ENCODE peak calls at places on chromosomes 7 and 10, in five cellular contexts. Y is cardiac muscle cell, J is OCI-LY7, C is progenitor cell of endocrine pancreas, D is AG04449. T is an unnamed sample.

GRCh38 chr7:47153076-47153475 is 428.8 kb downstream of the TNS3 start:
- DNase-seq in Y (peak), J (peak), C (no peak), D (peak), T (no peak)

GRCh38 chr7:140079121-140079536 is 16.4 kb upstream of the PARP12 start:
- DNase-seq in Y (peak), J (peak), C (no peak), D (peak), T (no peak)

GRCh38 chr10:100969175-100970075 is at the start of gene SEMA4G:
- DNase-seq in Y (peak), J (peak), C (peak), D (no peak), T (peak)

GRCh38 chr10:35640951-35641429 is 1.1 kb downstream of the FZD8 start:
- DNase-seq in Y (peak), J (peak), C (peak), D (peak), T (peak)

GRCh38 chr7:27784399-27785053 is 44.6 kb downstream of the TAX1BP1 start:
- DNase-seq in Y (peak), J (peak), C (no peak), D (no peak), T (no peak)

GRCh38 chr10:79179404-79180309 is 110.9 kb downstream of the ZMIZ1 start:
- DNase-seq in Y (no peak), J (peak), C (no peak), D (no peak), T (no peak)

GRCh38 chr10:124665558-124665957 is 78.6 kb downstream of the FAM53B start:
- DNase-seq in Y (no peak), J (no peak), C (no peak), D (no peak), T (no peak)

GRCh38 chr10:127033569-127034175 is 128.4 kb downstream of the DOCK1 start:
- DNase-seq in Y (no peak), J (no peak), C (no peak), D (no peak), T (no peak)

GRCh38 chr10:24814568-24815313 is 91.1 kb upstream of the ARHGAP21 start:
- DNase-seq in Y (peak), J (no peak), C (no peak), D (no peak), T (no peak)

GRCh38 chr7:41679566-41679965 is 23.3 kb downstream of the INHBA start:
- DNase-seq in Y (no peak), J (no peak), C (no peak), D (no peak), T (no peak)

GRCh38 chr10:124342821-124343170 is 75.9 kb downstream of the OAT start:
- DNase-seq in Y (no peak), J (no peak), C (no peak), D (no peak), T (no peak)

GRCh38 chr10:80500572-80501380 is 36.9 kb upstream of the SH2D4B start:
- DNase-seq in Y (peak), J (no peak), C (no peak), D (no peak), T (peak)

GRCh38 chr7:156109076-156109475 is 296.8 kb upstream of the SHH start:
- DNase-seq in Y (no peak), J (no peak), C (no peak), D (no peak), T (no peak)

GRCh38 chr10:67884842-67885680 is 605 bp downstream of the SIRT1 start:
- DNase-seq in Y (peak), J (peak), C (peak), D (no peak), T (peak)

GRCh38 chr10:104925232-104925851 is 284.3 kb downstream of the SORCS3 start:
- DNase-seq in Y (peak), J (peak), C (peak), D (no peak), T (no peak)

GRCh38 chr7:29000346-29000745 is 42.2 kb upstream of the TRIL start:
- DNase-seq in Y (no peak), J (no peak), C (no peak), D (no peak), T (no peak)

GRCh38 chr7:92251181-92251580 is 5.4 kb downstream of the ANKIB1 start:
- DNase-seq in Y (no peak), J (no peak), C (no peak), D (no peak), T (no peak)

GRCh38 chr7:19663816-19664531 is 44.9 kb downstream of the POLR1F start:
- DNase-seq in Y (no peak), J (peak), C (no peak), D (no peak), T (no peak)

GRCh38 chr7:139799586-139799985 is 21.8 kb upstream of the HIPK2 start:
- DNase-seq in Y (no peak), J (no peak), C (no peak), D (no peak), T (no peak)

GRCh38 chr7:13833872-13834271 is 155.6 kb downstream of the ETV1 start:
- DNase-seq in Y (no peak), J (no peak), C (no peak), D (no peak), T (no peak)

GRCh38 chr7:31079126-31079918 is 27.2 kb downstream of the ADCYAP1R1 start:
- DNase-seq in Y (no peak), J (no peak), C (no peak), D (no peak), T (no peak)

GRCh38 chr7:27329917-27330316 is 87.3 kb downstream of the EVX1 start:
- DNase-seq in Y (no peak), J (no peak), C (no peak), D (no peak), T (no peak)

GRCh38 chr10:122460891-122461293 is 461 bp upstream of the HTRA1 start:
- DNase-seq in Y (peak), J (no peak), C (no peak), D (no peak), T (no peak)

GRCh38 chr7:13198036-13198435 is 510.6 kb downstream of the ARL4A start:
- DNase-seq in Y (no peak), J (no peak), C (no peak), D (no peak), T (no peak)

GRCh38 chr7:135538387-135538786 is 19.3 kb upstream of the NUP205 start:
- DNase-seq in Y (peak), J (no peak), C (no peak), D (no peak), T (no peak)

GRCh38 chr10:128046934-128047251 is 79.3 kb downstream of the MKI67 start:
- DNase-seq in Y (no peak), J (no peak), C (no peak), D (no peak), T (no peak)

GRCh38 chr7:94307399-94308048 is 87.2 kb upstream of the COL1A2 start:
- DNase-seq in Y (no peak), J (no peak), C (no peak), D (no peak), T (no peak)

GRCh38 chr7:23520582-23520981 is 11.2 kb downstream of the TRA2A start:
- DNase-seq in Y (no peak), J (no peak), C (no peak), D (no peak), T (no peak)
- TF ChIP-seq CTCF in Y (peak), J (peak), C (peak), D (no peak), T (no peak)

DNA sequence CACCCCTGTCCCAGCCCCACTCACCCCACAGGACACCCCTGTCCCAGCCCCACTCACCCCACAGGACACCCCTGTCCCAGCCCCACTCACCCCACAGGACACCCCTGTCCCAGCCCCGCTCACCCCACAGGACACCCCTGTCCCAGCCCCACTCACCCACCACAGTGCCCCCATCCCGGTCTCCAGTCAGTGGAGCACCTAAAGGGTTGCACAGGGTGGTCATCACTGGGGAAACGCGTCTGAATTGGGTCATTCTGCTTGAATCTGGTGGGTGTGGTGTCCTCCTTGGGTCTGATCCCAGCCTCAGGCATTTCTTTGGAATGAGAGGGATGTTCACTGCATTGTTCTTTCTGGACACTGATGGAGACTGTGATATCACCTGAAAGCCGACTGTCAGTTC is 262.8 kb upstream of the PPP2R2D start:
- DNase-seq in Y (no peak), J (no peak), C (no peak), D (no peak), T (no peak)
- TF ChIP-seq CTCF in Y (no peak), J (no peak), C (no peak), D (no peak), T (no peak)

DNA sequence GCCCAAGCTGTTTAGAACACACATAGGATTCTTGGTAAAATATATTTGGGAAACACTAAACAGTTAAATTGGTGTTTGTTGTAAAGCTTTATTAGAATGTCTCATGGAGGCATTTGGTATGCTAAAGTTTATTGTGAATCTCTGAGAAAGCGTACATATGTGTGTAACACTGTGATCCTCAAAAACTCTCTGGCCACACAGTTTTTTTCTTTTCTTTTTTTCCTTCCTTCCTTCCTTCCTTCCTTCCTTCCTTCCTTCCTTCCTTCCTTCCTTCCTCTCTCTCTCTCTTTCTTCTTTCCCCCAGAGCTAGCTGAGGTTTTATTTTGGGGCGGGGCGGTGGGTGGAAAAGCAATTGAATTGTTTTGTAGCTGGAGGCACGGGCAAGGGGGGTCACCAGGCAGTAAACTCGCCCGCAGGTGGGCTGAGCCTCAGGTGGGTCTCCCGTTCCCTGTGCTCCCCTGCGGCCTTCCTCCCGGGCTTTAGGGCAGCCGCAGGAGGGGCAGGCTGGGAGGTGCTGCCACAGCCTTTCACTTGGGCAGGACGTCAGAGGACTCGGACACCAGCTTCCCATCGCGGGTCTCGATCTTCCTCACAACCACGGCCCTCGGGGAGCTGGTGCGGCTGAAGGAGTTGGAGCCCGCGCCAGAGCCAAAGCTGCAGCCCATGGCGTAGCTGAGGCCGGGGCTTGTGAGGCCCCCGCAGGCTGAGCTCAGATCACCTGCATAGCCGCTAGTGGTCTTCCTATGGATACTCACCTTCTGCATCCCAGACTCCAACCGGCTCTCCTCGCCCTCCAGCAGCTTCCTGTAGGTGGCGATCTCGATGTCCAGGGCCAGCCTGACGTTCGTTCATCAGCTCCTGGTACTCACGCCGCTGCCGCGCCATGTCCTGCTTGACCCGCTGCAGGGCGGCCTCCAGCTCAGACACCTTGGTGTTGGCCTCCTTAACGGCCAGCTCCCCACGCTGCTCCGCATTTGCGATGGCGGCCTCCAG is 459.0 kb downstream of the GATA3 start:
- DNase-seq in Y (no peak), J (no peak), C (no peak), D (no peak), T (no peak)
- TF ChIP-seq CTCF in Y (no peak), J (no peak), C (no peak), D (no peak), T (no peak)

GRCh38 chr7:97845622-97846203 is 26.5 kb downstream of the ASNS start:
- DNase-seq in Y (peak), J (peak), C (no peak), D (no peak), T (no peak)
- TF ChIP-seq CTCF in Y (peak), J (peak), C (peak), D (peak), T (peak)